ENCODE peak calls at places on chromosomes 12 and 14, in nine cellular contexts. Q, V, R, J, T, L, K, B and W are unnamed samples.

GRCh38 chr12:104722541-104723534 is 235.3 kb downstream of the SLC41A2 start:
- DNase-seq in B (no peak), T (no peak), L (no peak), K (no peak), J (no peak), V (peak; percentile 39), Q (no peak), R (no peak), W (no peak)

GRCh38 chr12:14514154-14514842 is 53.4 kb downstream of the PLBD1 start:
- DNase-seq in J (peak; percentile 84), V (no peak), Q (peak; percentile 35), T (no peak), R (no peak), B (no peak), L (peak; percentile 39), K (no peak), W (no peak)

GRCh38 chr12:65881965-65882413 is 57.7 kb downstream of the HMGA2 start:
- DNase-seq in K (no peak), R (no peak), J (peak; percentile 46), Q (peak; percentile 86), B (peak; percentile 88), V (no peak), L (no peak), T (peak; percentile 64), W (peak; percentile 66)

GRCh38 chr12:3715999-3716398 is 36.9 kb downstream of the CRACR2A start:
- DNase-seq in J (no peak), T (no peak), V (no peak), L (no peak), Q (no peak), R (no peak), B (no peak), K (no peak), W (no peak)

GRCh38 chr12:108306014-108306501 is 33.1 kb downstream of the CMKLR1 start:
- DNase-seq in B (peak; percentile 35), Q (peak; percentile 59), R (no peak), V (no peak), K (no peak), L (no peak), J (peak; percentile 35), T (no peak), W (no peak)

GRCh38 chr12:30908389-30909087 is 18.0 kb upstream of the TSPAN11 start:
- DNase-seq in L (no peak), J (peak; percentile 59), R (no peak), Q (peak; percentile 97), T (no peak), K (no peak), B (no peak), V (no peak), W (no peak)

GRCh38 chr12:26627335-26627734 is 205.7 kb downstream of the ITPR2 start:
- DNase-seq in T (no peak), Q (no peak), B (no peak), J (no peak), R (no peak), K (no peak), V (no peak), L (no peak), W (no peak)

GRCh38 chr12:52518574-52519469 is 1.4 kb downstream of the KRT5 start:
- DNase-seq in V (no peak), T (no peak), R (no peak), Q (no peak), L (no peak), B (no peak), J (no peak), K (no peak), W (no peak)

GRCh38 chr12:27780612-27781408 is 774 bp upstream of the MANSC4 start:
- DNase-seq in T (no peak), J (peak; percentile 13), Q (peak; percentile 29), B (peak; percentile 24), R (no peak), L (peak; percentile 47), K (peak; percentile 20), V (peak; percentile 29), W (peak; percentile 30)

GRCh38 chr12:111175404-111175803 is 193.5 kb downstream of the PHETA1 start:
- DNase-seq in R (no peak), T (no peak), K (no peak), B (no peak), V (no peak), Q (no peak), L (no peak), J (no peak), W (no peak)

GRCh38 chr12:94289551-94290312 is 141.4 kb downstream of the PLXNC1 start:
- DNase-seq in V (no peak), K (no peak), L (no peak), T (no peak), R (no peak), Q (peak; percentile 73), B (no peak), J (no peak), W (no peak)

GRCh38 chr14:64092940-64093339 is 201.2 kb downstream of the ESR2 start:
- DNase-seq in V (no peak), K (no peak), Q (no peak), J (no peak), B (no peak), L (no peak), R (no peak), T (no peak), W (no peak)

GRCh38 chr14:65732112-65732511 is 319.6 kb downstream of the FUT8 start:
- DNase-seq in B (no peak), K (no peak), Q (no peak), T (no peak), R (no peak), L (no peak), V (no peak), J (no peak), W (no peak)

GRCh38 chr12:96236221-96236822 is 42.1 kb downstream of the ELK3 start:
- DNase-seq in T (no peak), L (no peak), K (no peak), B (peak; percentile 60), R (no peak), V (no peak), Q (peak; percentile 85), J (no peak), W (no peak)

GRCh38 chr12:116916714-116917114 is 6.0 kb downstream of the FBXW8 start:
- DNase-seq in R (no peak), B (peak; percentile 11), Q (peak; percentile 83), V (no peak), T (no peak), K (no peak), L (peak; percentile 38), J (peak; percentile 81), W (no peak)
- TF ChIP-seq CTCF in R (no peak), B (no peak), Q (peak; percentile 40), V (no peak), T (no peak), K (no peak), L (peak; percentile 17), J (peak; percentile 25), W (no peak)

GRCh38 chr12:10722502-10722904 is 620 bp downstream of the YBX3 start:
- DNase-seq in B (peak; percentile 69), R (no peak), L (peak; percentile 21), J (peak; percentile 81), K (peak; percentile 42), T (no peak), Q (peak; percentile 67), V (peak; percentile 52), W (peak; percentile 34)
- TF ChIP-seq CTCF in B (peak; percentile 28), R (no peak), L (peak; percentile 3), J (no peak), K (no peak), T (peak; percentile 33), Q (no peak), V (no peak), W (no peak)

DNA sequence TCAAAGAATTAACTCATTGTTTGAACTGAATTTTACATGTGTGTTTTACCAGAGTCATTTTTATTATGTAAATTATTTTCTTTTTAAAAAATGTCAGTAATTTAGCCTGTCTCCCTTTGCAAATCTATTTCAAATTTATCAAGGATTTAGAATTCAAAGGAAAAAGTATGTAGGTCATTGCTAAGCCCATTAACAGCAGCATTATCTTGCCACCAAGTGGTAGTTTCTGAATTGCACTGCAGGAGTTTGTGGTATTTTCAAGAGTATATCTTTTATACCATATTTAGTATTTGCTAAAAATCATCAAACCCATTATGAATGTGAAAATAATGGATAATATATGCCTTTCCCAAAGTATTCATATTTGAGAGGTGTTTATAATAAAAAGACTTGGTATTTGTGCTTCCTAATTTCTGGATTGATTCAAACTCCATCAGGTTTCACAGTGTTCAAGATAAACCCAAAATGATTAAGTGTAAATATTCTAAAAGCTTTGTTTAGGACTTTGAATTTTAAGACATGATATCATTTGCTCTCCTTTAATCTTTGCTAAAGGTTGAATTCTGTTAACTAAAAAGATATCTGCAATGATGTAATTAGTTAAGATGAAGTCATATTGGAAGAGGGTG is 711.4 kb downstream of the FSCB start:
- DNase-seq in J (peak; percentile 39), Q (peak; percentile 8), T (no peak), L (no peak), B (no peak), R (no peak), K (no peak), V (no peak), W (no peak)
- TF ChIP-seq CTCF in J (peak; percentile 79), Q (peak; percentile 26), T (no peak), L (no peak), B (no peak), R (no peak), K (peak; percentile 33), V (peak; percentile 54), W (peak; percentile 32)

DNA sequence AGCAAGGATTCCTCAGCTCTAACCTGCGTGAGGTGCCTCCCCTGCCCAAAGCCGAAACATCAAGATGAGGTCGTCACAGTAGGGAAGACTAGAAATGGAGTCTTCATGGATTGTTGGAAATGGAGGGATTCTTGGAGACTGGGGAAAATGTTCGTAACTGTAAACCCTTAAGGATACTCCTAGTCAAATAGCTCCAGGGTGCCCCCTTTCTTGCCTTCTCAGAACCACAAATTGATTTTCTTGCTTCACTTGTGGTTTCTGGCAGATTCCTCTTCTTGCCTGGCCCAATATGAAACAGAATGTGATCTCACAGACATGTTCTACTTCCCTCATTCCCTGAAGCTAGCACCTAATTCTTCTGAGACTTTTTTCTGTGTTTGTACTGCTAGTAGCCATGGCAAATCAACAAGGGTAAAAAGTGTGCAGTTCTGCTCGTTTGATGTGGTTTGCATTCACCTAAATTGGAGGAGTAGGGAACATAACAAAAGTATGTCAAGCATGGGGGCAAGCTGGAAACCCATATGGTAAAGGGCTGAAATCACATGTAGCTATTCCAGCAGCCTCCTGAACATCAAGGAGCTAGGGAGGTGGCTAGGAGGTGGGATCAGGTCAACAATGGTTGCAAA is 331.9 kb downstream of the PAWR start:
- DNase-seq in R (no peak), K (no peak), L (no peak), V (no peak), T (no peak), J (no peak), Q (peak; percentile 47), B (no peak), W (no peak)
- TF ChIP-seq CTCF in R (no peak), K (no peak), L (no peak), V (no peak), T (no peak), J (no peak), Q (no peak), B (no peak), W (no peak)

GRCh38 chr14:68768316-68768715 is 24.6 kb downstream of the ZFP36L1 start:
- DNase-seq in B (no peak), R (no peak), V (no peak), K (peak; percentile 7), L (no peak), T (no peak), J (no peak), Q (no peak), W (no peak)
- TF ChIP-seq CTCF in B (no peak), R (no peak), V (no peak), K (no peak), L (no peak), T (no peak), J (no peak), Q (no peak), W (no peak)